ENCODE peak calls at places on chromosomes 12 and 14, in six cellular contexts. One of them, this sample, is unnamed.

GRCh38 chr14:105364100-105364708 is 34.1 kb upstream of the TEX22 start:
- DNase-seq in PC-3: no peak
- DNase-seq in body of pancreas: no peak
- DNase-seq in HFFc6: peak
- DNase-seq in AG09319: peak
- DNase-seq in Calu3: peak
- DNase-seq in this sample: peak

GRCh38 chr12:10395390-10395998 is 5.7 kb upstream of the KLRK1 start:
- DNase-seq in AG09319: peak
- DNase-seq in PC-3: peak
- DNase-seq in Calu3: peak
- DNase-seq in body of pancreas: peak
- DNase-seq in HFFc6: peak
- DNase-seq in this sample: no peak

GRCh38 chr12:64190140-64190539 is 32.0 kb downstream of the KICS2 start:
- DNase-seq in AG09319: no peak
- DNase-seq in body of pancreas: no peak
- DNase-seq in HFFc6: no peak
- DNase-seq in Calu3: no peak
- DNase-seq in PC-3: no peak
- DNase-seq in this sample: no peak

GRCh38 chr12:71594214-71594948 is 69.3 kb downstream of the ZFC3H1 start:
- DNase-seq in AG09319: no peak
- DNase-seq in PC-3: peak
- DNase-seq in Calu3: peak
- DNase-seq in body of pancreas: peak
- DNase-seq in HFFc6: no peak
- DNase-seq in this sample: no peak

GRCh38 chr14:88868558-88869159 is 44.2 kb downstream of the TTC8 start:
- DNase-seq in body of pancreas: no peak
- DNase-seq in HFFc6: peak
- DNase-seq in AG09319: no peak
- DNase-seq in PC-3: peak
- DNase-seq in Calu3: no peak
- DNase-seq in this sample: no peak

GRCh38 chr12:54340845-54341244 is 15.9 kb downstream of the COPZ1 start:
- DNase-seq in Calu3: no peak
- DNase-seq in HFFc6: no peak
- DNase-seq in PC-3: no peak
- DNase-seq in body of pancreas: no peak
- DNase-seq in AG09319: no peak
- DNase-seq in this sample: no peak

GRCh38 chr14:94966868-94967267 is 190.5 kb downstream of the DICER1 start:
- DNase-seq in Calu3: no peak
- DNase-seq in body of pancreas: no peak
- DNase-seq in PC-3: no peak
- DNase-seq in AG09319: no peak
- DNase-seq in HFFc6: no peak
- DNase-seq in this sample: no peak

GRCh38 chr14:91367173-91368171 is 50.1 kb downstream of the CCDC88C start:
- DNase-seq in AG09319: no peak
- DNase-seq in Calu3: peak
- DNase-seq in HFFc6: no peak
- DNase-seq in PC-3: peak
- DNase-seq in body of pancreas: peak
- DNase-seq in this sample: peak

GRCh38 chr14:31864937-31865855 is 211.9 kb upstream of the ARHGAP5 start:
- DNase-seq in PC-3: no peak
- DNase-seq in body of pancreas: no peak
- DNase-seq in Calu3: no peak
- DNase-seq in HFFc6: no peak
- DNase-seq in AG09319: no peak
- DNase-seq in this sample: no peak

GRCh38 chr12:62601765-62602444 is 135.3 kb downstream of the MON2 start:
- DNase-seq in Calu3: no peak
- DNase-seq in AG09319: no peak
- DNase-seq in PC-3: no peak
- DNase-seq in body of pancreas: no peak
- DNase-seq in HFFc6: no peak
- DNase-seq in this sample: no peak

GRCh38 chr12:110741795-110742717 is 635 bp downstream of the PPP1CC start:
- DNase-seq in Calu3: no peak
- DNase-seq in HFFc6: no peak
- DNase-seq in AG09319: no peak
- DNase-seq in body of pancreas: peak
- DNase-seq in PC-3: peak
- DNase-seq in this sample: peak

GRCh38 chr12:11815397-11815796 is 165.9 kb downstream of the ETV6 start:
- DNase-seq in body of pancreas: peak
- DNase-seq in AG09319: no peak
- DNase-seq in PC-3: peak
- DNase-seq in Calu3: no peak
- DNase-seq in HFFc6: no peak
- DNase-seq in this sample: no peak

GRCh38 chr12:47094804-47095203 is 15.0 kb upstream of the AMIGO2 start:
- DNase-seq in body of pancreas: no peak
- DNase-seq in HFFc6: no peak
- DNase-seq in Calu3: no peak
- DNase-seq in AG09319: no peak
- DNase-seq in PC-3: peak
- DNase-seq in this sample: no peak

GRCh38 chr12:69575346-69575745 is 9.9 kb upstream of the CCT2 start:
- DNase-seq in AG09319: no peak
- DNase-seq in Calu3: no peak
- DNase-seq in PC-3: no peak
- DNase-seq in HFFc6: peak
- DNase-seq in body of pancreas: no peak
- DNase-seq in this sample: no peak

GRCh38 chr14:74592476-74593191 is 19.4 kb downstream of the LTBP2 start:
- DNase-seq in body of pancreas: no peak
- DNase-seq in Calu3: no peak
- DNase-seq in PC-3: no peak
- DNase-seq in AG09319: no peak
- DNase-seq in HFFc6: no peak
- DNase-seq in this sample: no peak

GRCh38 chr14:85195872-85196477 is 334.0 kb upstream of the FLRT2 start:
- DNase-seq in PC-3: peak
- DNase-seq in AG09319: no peak
- DNase-seq in HFFc6: no peak
- DNase-seq in body of pancreas: peak
- DNase-seq in Calu3: no peak
- DNase-seq in this sample: no peak

DNA sequence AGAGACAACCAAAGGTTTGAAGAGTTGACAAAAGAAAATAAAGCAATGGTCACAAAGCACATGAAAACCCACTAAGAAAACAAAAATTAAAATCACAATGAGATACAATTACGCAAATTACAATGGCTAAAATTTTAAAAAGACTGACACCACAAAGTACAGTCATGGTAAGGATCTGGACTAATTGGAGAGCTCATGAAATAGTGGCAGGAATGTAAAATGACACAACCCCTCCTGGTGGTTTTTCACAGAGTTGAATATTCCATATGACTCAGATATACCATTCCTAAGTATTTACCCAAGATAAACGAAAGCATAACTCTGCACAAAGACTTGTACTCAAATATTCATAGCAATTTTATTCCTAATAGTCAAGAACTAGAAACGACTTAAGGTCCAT is 65.9 kb downstream of the NOVA1 start:
- DNase-seq in PC-3: peak
- DNase-seq in HFFc6: no peak
- DNase-seq in body of pancreas: no peak
- DNase-seq in Calu3: no peak
- DNase-seq in AG09319: no peak
- DNase-seq in this sample: no peak
- TF ChIP-seq CTCF in PC-3: peak
- TF ChIP-seq CTCF in HFFc6: no peak
- TF ChIP-seq CTCF in body of pancreas: no peak
- TF ChIP-seq CTCF in Calu3: no peak
- TF ChIP-seq CTCF in AG09319: peak
- TF ChIP-seq CTCF in this sample: no peak

GRCh38 chr14:32913725-32914124 is 25.0 kb upstream of the NPAS3 start:
- DNase-seq in AG09319: no peak
- DNase-seq in HFFc6: no peak
- DNase-seq in body of pancreas: no peak
- DNase-seq in Calu3: no peak
- DNase-seq in PC-3: peak
- DNase-seq in this sample: no peak
- TF ChIP-seq CTCF in AG09319: no peak
- TF ChIP-seq CTCF in HFFc6: peak
- TF ChIP-seq CTCF in body of pancreas: no peak
- TF ChIP-seq CTCF in Calu3: no peak
- TF ChIP-seq CTCF in PC-3: peak
- TF ChIP-seq CTCF in this sample: no peak

GRCh38 chr12:93060666-93061413 is 131.7 kb upstream of the EEA1 start:
- DNase-seq in PC-3: no peak
- DNase-seq in body of pancreas: no peak
- DNase-seq in HFFc6: no peak
- DNase-seq in Calu3: no peak
- DNase-seq in AG09319: peak
- DNase-seq in this sample: peak
- TF ChIP-seq CTCF in PC-3: no peak
- TF ChIP-seq CTCF in body of pancreas: no peak
- TF ChIP-seq CTCF in HFFc6: no peak
- TF ChIP-seq CTCF in Calu3: no peak
- TF ChIP-seq CTCF in AG09319: no peak
- TF ChIP-seq CTCF in this sample: no peak

GRCh38 chr12:114684098-114684869 is at the start of gene TBX3:
- DNase-seq in PC-3: peak
- DNase-seq in HFFc6: peak
- DNase-seq in body of pancreas: peak
- DNase-seq in AG09319: peak
- DNase-seq in Calu3: peak
- DNase-seq in this sample: peak
- TF ChIP-seq CTCF in PC-3: peak
- TF ChIP-seq CTCF in HFFc6: peak
- TF ChIP-seq CTCF in body of pancreas: peak
- TF ChIP-seq CTCF in AG09319: peak
- TF ChIP-seq CTCF in Calu3: peak
- TF ChIP-seq CTCF in this sample: no peak

DNA sequence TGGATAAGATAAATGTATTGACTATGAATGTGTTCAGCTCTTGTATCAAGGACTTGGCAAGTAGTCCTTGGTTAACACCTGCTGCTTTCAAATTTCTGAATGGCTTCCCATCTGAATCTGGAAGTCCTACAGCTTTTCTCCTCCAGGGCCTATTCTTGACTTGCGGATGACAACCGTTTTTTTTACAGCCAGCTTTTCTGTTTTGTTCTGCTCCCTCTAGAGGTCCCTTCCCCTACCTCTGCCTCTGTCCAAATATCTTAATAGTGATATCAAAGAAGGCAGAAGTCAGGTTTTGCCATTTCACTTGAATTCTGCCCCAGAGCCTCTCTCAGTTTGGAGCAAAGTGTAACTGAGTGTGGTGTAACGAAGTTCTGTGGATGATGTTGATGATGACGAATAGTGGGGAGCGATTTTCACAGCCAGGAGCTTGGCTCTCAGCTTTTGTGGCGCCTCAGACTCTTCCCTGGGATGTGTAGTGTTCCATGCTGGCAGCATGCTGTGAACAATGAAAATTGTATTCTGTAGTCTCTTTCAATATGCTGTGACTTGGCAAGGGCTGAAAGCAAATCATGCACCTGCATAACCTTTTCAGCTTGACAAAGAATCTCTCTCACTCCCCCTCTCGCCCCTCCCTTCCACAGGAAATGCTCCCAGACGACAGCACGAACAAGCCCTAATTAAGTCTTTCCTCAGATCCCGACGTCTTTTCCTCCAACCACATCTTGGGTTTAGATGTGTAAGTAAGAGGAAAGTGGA is 5.0 kb upstream of the SLC4A8 start:
- DNase-seq in Calu3: no peak
- DNase-seq in body of pancreas: no peak
- DNase-seq in HFFc6: peak
- DNase-seq in AG09319: no peak
- DNase-seq in PC-3: peak
- DNase-seq in this sample: no peak
- TF ChIP-seq CTCF in Calu3: no peak
- TF ChIP-seq CTCF in body of pancreas: no peak
- TF ChIP-seq CTCF in HFFc6: peak
- TF ChIP-seq CTCF in AG09319: no peak
- TF ChIP-seq CTCF in PC-3: peak
- TF ChIP-seq CTCF in this sample: no peak

GRCh38 chr14:20801726-20802125 is 918 bp downstream of the RNASE1 start:
- DNase-seq in body of pancreas: peak
- DNase-seq in AG09319: no peak
- DNase-seq in HFFc6: no peak
- DNase-seq in PC-3: no peak
- DNase-seq in Calu3: peak
- DNase-seq in this sample: no peak

GRCh38 chr14:20805485-20805884 is 2.8 kb upstream of the RNASE1 start:
- DNase-seq in AG09319: no peak
- DNase-seq in HFFc6: no peak
- DNase-seq in body of pancreas: no peak
- DNase-seq in Calu3: no peak
- DNase-seq in PC-3: no peak
- DNase-seq in this sample: no peak

GRCh38 chr14:20799955-20800544 is 2.6 kb downstream of the RNASE1 start:
- DNase-seq in Calu3: peak
- DNase-seq in PC-3: peak
- DNase-seq in HFFc6: no peak
- DNase-seq in AG09319: no peak
- DNase-seq in body of pancreas: peak
- DNase-seq in this sample: no peak

GRCh38 chr14:20802341-20803084 is at the start of gene RNASE1:
- DNase-seq in body of pancreas: peak
- DNase-seq in Calu3: peak
- DNase-seq in AG09319: no peak
- DNase-seq in HFFc6: no peak
- DNase-seq in PC-3: peak
- DNase-seq in this sample: no peak

GRCh38 chr14:20803221-20803620 is 577 bp upstream of the RNASE1 start:
- DNase-seq in AG09319: no peak
- DNase-seq in body of pancreas: no peak
- DNase-seq in PC-3: no peak
- DNase-seq in HFFc6: no peak
- DNase-seq in Calu3: peak
- DNase-seq in this sample: no peak
- TF ChIP-seq CTCF in AG09319: no peak
- TF ChIP-seq CTCF in body of pancreas: no peak
- TF ChIP-seq CTCF in PC-3: no peak
- TF ChIP-seq CTCF in HFFc6: no peak
- TF ChIP-seq CTCF in Calu3: no peak
- TF ChIP-seq CTCF in this sample: no peak

This sample was measured in activated CD8-positive, alpha-beta T cell treated with anti-CD3 and anti-CD28 coated beads for 36 hours.